ENCODE peak calls at places on chromosome 3, in seven cellular contexts. M, H, Y, P, I, R and K are unnamed samples.
A peak's percentile ranks its signal among the peaks of the same experiment; 100 is the strongest.

GRCh38 chr3:196339493-196340254 is 1.5 kb upstream of the TM4SF19 start:
- DNase-seq in M (peak; percentile 56), H (no peak), Y (peak; percentile 87), P (no peak), I (no peak), R (no peak), K (no peak)

GRCh38 chr3:15331072-15331605 is 1.2 kb downstream of the SH3BP5 start:
- DNase-seq in M (no peak), H (no peak), Y (no peak), P (no peak), I (no peak), R (no peak), K (no peak)

GRCh38 chr3:71662553-71662952 is 62.6 kb downstream of the EIF4E3 start:
- DNase-seq in M (no peak), H (no peak), Y (no peak), P (no peak), I (no peak), R (no peak), K (no peak)

GRCh38 chr3:100521439-100521845 is 29.0 kb downstream of the TMEM45A start:
- DNase-seq in M (no peak), H (no peak), Y (peak; percentile 27), P (no peak), I (no peak), R (no peak), K (no peak)

GRCh38 chr3:38554127-38554827 is 58.1 kb downstream of the EXOG start:
- DNase-seq in M (no peak), H (no peak), Y (no peak), P (no peak), I (no peak), R (peak; percentile 11), K (no peak)

GRCh38 chr3:52721002-52721741 is 15.3 kb downstream of the SPCS1 start:
- DNase-seq in M (peak; percentile 29), H (no peak), Y (no peak), P (no peak), I (no peak), R (no peak), K (peak; percentile 31)

GRCh38 chr3:42515391-42515916 is 13.0 kb downstream of the VIPR1 start:
- DNase-seq in M (no peak), H (no peak), Y (no peak), P (no peak), I (no peak), R (peak; percentile 56), K (peak; percentile 48)

GRCh38 chr3:184459355-184459754 is 79.5 kb downstream of the CHRD start:
- DNase-seq in M (peak; percentile 59), H (no peak), Y (peak; percentile 90), P (no peak), I (no peak), R (peak; percentile 9), K (no peak)